ENCODE peak calls at places on chromosomes 11 and 22, in six cellular contexts. One of them, this sample, is unnamed.

GRCh38 chr22:28091486-28091885 is 172.4 kb upstream of the PITPNB start:
- DNase-seq in GM12892: no peak
- DNase-seq in HepG2: no peak
- DNase-seq in H1: no peak
- DNase-seq in K562: no peak
- DNase-seq in GM12878: no peak
- DNase-seq in this sample: no peak

GRCh38 chr11:15815246-15816209 is 540.8 kb downstream of the SOX6 start:
- DNase-seq in GM12892: no peak
- DNase-seq in HepG2: no peak
- DNase-seq in H1: no peak
- DNase-seq in K562: no peak
- DNase-seq in GM12878: no peak
- DNase-seq in this sample: no peak

GRCh38 chr22:24952837-24953293 is 349 bp downstream of the KIAA1671 start:
- DNase-seq in GM12892: no peak
- DNase-seq in HepG2: peak; percentile 72
- DNase-seq in H1: peak; percentile 79
- DNase-seq in K562: no peak
- DNase-seq in GM12878: no peak
- DNase-seq in this sample: peak; percentile 30

GRCh38 chr11:17298302-17298701 is 21.8 kb downstream of the NUCB2 start:
- DNase-seq in GM12892: no peak
- DNase-seq in HepG2: no peak
- DNase-seq in H1: no peak
- DNase-seq in K562: no peak
- DNase-seq in GM12878: no peak
- DNase-seq in this sample: no peak

GRCh38 chr11:61683961-61684869 is 4.0 kb downstream of the DAGLA start:
- DNase-seq in GM12892: no peak
- DNase-seq in HepG2: no peak
- DNase-seq in H1: no peak
- DNase-seq in K562: no peak
- DNase-seq in GM12878: no peak
- DNase-seq in this sample: no peak

GRCh38 chr11:126949066-126949945 is 51.3 kb downstream of the KIRREL3 start:
- DNase-seq in GM12892: no peak
- DNase-seq in HepG2: no peak
- DNase-seq in H1: no peak
- DNase-seq in K562: no peak
- DNase-seq in GM12878: no peak
- DNase-seq in this sample: no peak

GRCh38 chr11:19320764-19321163 is 80.0 kb upstream of the E2F8 start:
- DNase-seq in GM12892: no peak
- DNase-seq in HepG2: no peak
- DNase-seq in H1: no peak
- DNase-seq in K562: no peak
- DNase-seq in GM12878: no peak
- DNase-seq in this sample: no peak

GRCh38 chr11:94730153-94730552 is 38.0 kb upstream of the AMOTL1 start:
- DNase-seq in GM12892: no peak
- DNase-seq in HepG2: no peak
- DNase-seq in H1: no peak
- DNase-seq in K562: no peak
- DNase-seq in GM12878: no peak
- DNase-seq in this sample: no peak

GRCh38 chr11:101100601-101101000 is 29.0 kb downstream of the PGR start:
- DNase-seq in GM12892: no peak
- DNase-seq in HepG2: no peak
- DNase-seq in H1: no peak
- DNase-seq in K562: no peak
- DNase-seq in GM12878: no peak
- DNase-seq in this sample: no peak
- TF ChIP-seq TAF1 in GM12892: no peak
- TF ChIP-seq TAF1 in HepG2: no peak
- TF ChIP-seq TAF1 in H1: no peak
- TF ChIP-seq TAF1 in K562: no peak
- TF ChIP-seq TAF1 in GM12878: no peak
- TF ChIP-seq TAF1 in this sample: no peak

DNA sequence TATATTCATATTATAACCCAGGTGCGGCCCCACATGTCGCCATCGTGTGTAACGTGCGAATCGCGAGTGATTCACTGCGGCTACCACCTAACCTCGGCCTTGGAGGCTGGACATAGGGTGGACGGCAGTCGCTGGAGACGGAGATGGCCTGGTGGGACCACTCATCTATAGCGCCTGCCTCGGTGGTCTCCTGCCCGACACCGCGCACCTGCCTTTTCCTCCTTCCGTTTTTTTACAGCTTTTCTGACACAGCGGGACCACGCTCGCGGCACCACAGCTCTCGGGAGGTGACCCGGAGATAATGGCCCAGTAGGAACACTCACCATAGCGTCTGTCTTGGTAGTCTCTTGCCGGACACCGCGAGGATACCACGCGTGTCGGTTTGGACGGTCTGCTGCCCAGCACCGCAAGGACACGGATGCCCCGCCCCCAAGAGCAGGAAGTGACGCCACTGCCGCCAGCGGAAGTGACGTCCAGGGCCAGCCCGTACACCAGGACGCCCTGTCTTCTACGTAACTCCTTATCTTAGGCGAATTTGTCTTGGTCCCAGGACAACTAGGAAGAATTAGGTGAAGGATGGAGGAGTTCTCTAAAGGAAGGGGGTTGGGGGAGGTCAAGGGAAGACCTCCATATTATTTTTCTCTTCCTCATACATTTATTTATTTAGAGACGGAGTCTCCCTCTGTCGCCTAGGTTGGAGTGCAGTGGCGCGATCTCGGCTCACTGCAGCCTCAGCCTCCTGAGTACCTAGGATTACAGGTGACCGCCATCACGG is 6.4 kb downstream of the SNU13 start:
- DNase-seq in GM12892: peak; percentile 67
- DNase-seq in HepG2: peak; percentile 80
- DNase-seq in H1: peak; percentile 92
- DNase-seq in K562: peak; percentile 85
- DNase-seq in GM12878: peak; percentile 66
- DNase-seq in this sample: peak; percentile 56
- TF ChIP-seq POLR2A in GM12892: peak; percentile 72
- TF ChIP-seq POLR2A in HepG2: peak; percentile 94
- TF ChIP-seq POLR2A in H1: no peak
- TF ChIP-seq POLR2A in K562: peak; percentile 92
- TF ChIP-seq POLR2A in GM12878: peak; percentile 86
- TF ChIP-seq POLR2A in this sample: peak; percentile 80

DNA sequence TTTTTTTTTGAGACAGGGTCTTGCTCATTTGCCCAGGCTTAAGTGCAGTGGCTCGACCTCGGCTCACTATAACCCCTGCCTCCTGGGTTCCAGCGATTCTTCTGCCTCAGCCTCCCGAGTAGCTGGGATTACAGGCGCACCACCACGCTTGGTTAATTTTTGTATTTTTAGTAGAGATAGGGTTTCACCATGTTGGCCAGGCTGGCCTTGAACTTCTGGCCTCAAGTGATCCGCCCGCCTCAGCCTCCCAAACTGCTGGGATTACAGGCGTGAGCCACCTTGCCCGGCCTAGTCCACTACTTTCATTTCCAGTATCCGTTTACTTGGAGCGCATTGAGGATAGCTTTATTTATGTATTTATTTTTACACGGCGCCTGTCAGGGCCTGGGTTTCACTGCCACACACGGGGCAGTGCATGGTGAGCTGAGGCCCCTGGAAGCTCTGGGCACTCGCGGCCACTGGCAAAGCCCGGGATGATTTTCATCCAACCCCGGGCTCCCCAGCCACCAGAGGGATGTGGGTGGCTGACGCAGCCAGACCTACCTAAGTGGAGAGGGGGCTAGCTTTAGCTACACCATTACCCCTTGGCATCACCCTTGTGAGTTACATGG is 6.1 kb upstream of the MCAM start:
- DNase-seq in GM12892: no peak
- DNase-seq in HepG2: no peak
- DNase-seq in H1: no peak
- DNase-seq in K562: no peak
- DNase-seq in GM12878: no peak
- DNase-seq in this sample: no peak
- TF ChIP-seq TAF1 in GM12892: no peak
- TF ChIP-seq TAF1 in HepG2: no peak
- TF ChIP-seq TAF1 in H1: no peak
- TF ChIP-seq TAF1 in K562: no peak
- TF ChIP-seq TAF1 in GM12878: no peak
- TF ChIP-seq TAF1 in this sample: no peak

GRCh38 chr11:119030029-119030328 is 698 bp downstream of the SLC37A4 start:
- DNase-seq in GM12892: no peak
- DNase-seq in HepG2: no peak
- DNase-seq in H1: no peak
- DNase-seq in K562: no peak
- DNase-seq in GM12878: no peak
- DNase-seq in this sample: no peak

GRCh38 chr11:119028346-119029068 is 2.2 kb downstream of the SLC37A4 start:
- DNase-seq in GM12892: no peak
- DNase-seq in HepG2: no peak
- DNase-seq in H1: no peak
- DNase-seq in K562: no peak
- DNase-seq in GM12878: no peak
- DNase-seq in this sample: no peak

GRCh38 chr11:119027561-119028345 is 2.9 kb downstream of the SLC37A4 start:
- DNase-seq in GM12892: no peak
- DNase-seq in HepG2: no peak
- DNase-seq in H1: no peak
- DNase-seq in K562: no peak
- DNase-seq in GM12878: no peak
- DNase-seq in this sample: no peak

GRCh38 chr11:119029340-119030028 is 1.2 kb downstream of the SLC37A4 start:
- DNase-seq in GM12892: no peak
- DNase-seq in HepG2: peak; percentile 93
- DNase-seq in H1: no peak
- DNase-seq in K562: peak; percentile 44
- DNase-seq in GM12878: no peak
- DNase-seq in this sample: no peak

DNA sequence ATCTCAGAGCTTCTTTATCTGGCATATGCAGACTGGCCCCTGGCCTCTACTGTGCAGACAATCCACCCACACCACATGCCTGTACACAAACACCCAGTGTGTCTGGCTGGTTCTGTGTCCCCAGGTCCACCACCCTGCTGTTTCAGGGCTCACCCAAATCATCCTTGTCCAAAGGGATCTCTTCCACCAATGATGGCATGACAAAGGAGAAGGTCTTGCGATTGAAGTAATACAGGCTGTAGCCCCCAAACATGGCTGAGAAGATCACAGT is 1.7 kb downstream of the SLC37A4 start:
- DNase-seq in GM12892: no peak
- DNase-seq in HepG2: no peak
- DNase-seq in H1: no peak
- DNase-seq in K562: no peak
- DNase-seq in GM12878: no peak
- DNase-seq in this sample: no peak
- TF ChIP-seq POLR2A in GM12892: no peak
- TF ChIP-seq POLR2A in HepG2: no peak
- TF ChIP-seq POLR2A in H1: no peak
- TF ChIP-seq POLR2A in K562: no peak
- TF ChIP-seq POLR2A in GM12878: no peak
- TF ChIP-seq POLR2A in this sample: no peak

DNA sequence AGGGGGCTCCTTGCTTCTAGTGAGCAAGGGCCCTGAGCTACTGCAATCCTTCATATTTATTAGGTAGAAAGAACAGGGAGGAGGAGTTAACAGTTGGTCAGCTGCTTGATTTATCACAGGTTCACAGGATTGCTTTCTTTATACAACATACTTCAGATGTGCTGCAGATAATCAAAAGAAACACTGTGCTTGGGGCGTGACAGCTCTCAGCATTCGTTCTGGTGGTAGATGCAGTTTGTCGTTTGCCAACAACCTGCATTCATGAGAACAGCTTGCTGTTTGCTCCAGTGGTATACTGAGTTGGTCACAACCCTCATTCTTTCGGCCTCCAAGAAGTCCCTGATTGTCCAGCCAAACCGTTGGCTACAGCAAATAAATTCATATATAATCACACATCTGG is 120.5 kb downstream of the ZNF280B start:
- DNase-seq in GM12892: no peak
- DNase-seq in HepG2: no peak
- DNase-seq in H1: no peak
- DNase-seq in K562: no peak
- DNase-seq in GM12878: no peak
- DNase-seq in this sample: no peak
- TF ChIP-seq TAF1 in GM12892: no peak
- TF ChIP-seq TAF1 in HepG2: no peak
- TF ChIP-seq TAF1 in H1: no peak
- TF ChIP-seq TAF1 in K562: no peak
- TF ChIP-seq TAF1 in GM12878: no peak
- TF ChIP-seq TAF1 in this sample: no peak

GRCh38 chr11:124953753-124954624 is at the start of gene CCDC15:
- DNase-seq in GM12892: peak; percentile 61
- DNase-seq in HepG2: peak; percentile 96
- DNase-seq in H1: peak; percentile 93
- DNase-seq in K562: peak; percentile 90
- DNase-seq in GM12878: peak; percentile 87
- DNase-seq in this sample: peak; percentile 71
- TF ChIP-seq POLR2A in GM12892: peak; percentile 98
- TF ChIP-seq POLR2A in HepG2: peak; percentile 93
- TF ChIP-seq POLR2A in H1: peak; percentile 83
- TF ChIP-seq POLR2A in K562: peak; percentile 97
- TF ChIP-seq POLR2A in GM12878: peak; percentile 99
- TF ChIP-seq POLR2A in this sample: peak; percentile 97

This sample was measured in GM12891.